ENCODE peak calls at places on chromosomes 1 and 21, in five cellular contexts. F is retina, I is amniotic stem cell, Y is T47D, H is NCI-H187. P is an unnamed sample.

GRCh38 chr1:10634428-10635384 is 160.0 kb downstream of the PEX14 start:
- DNase-seq in F (no peak), I (no peak), Y (no peak), H (no peak), P (no peak)

GRCh38 chr1:105793541-105794146 is 1262.8 kb upstream of the PRMT6 start:
- DNase-seq in F (peak), I (no peak), Y (peak), H (no peak), P (peak)

GRCh38 chr1:156110252-156110651 is 4.3 kb upstream of the LMNA start:
- DNase-seq in F (no peak), I (no peak), Y (no peak), H (no peak), P (no peak)

GRCh38 chr1:80566123-80566522 is 1234.6 kb upstream of the ADGRL2 start:
- DNase-seq in F (no peak), I (no peak), Y (no peak), H (no peak), P (no peak)

GRCh38 chr1:92992066-92992465 is 30.8 kb upstream of the DIPK1A start:
- DNase-seq in F (no peak), I (no peak), Y (no peak), H (no peak), P (no peak)

GRCh38 chr1:163535807-163536206 is 214.1 kb downstream of the NUF2 start:
- DNase-seq in F (no peak), I (no peak), Y (no peak), H (no peak), P (peak)

GRCh38 chr1:28456078-28456477 is 49.8 kb upstream of the RCC1 start:
- DNase-seq in F (no peak), I (peak), Y (no peak), H (no peak), P (no peak)

GRCh38 chr1:167121375-167122120 is 27.7 kb downstream of the STYXL2 start:
- DNase-seq in F (peak), I (no peak), Y (no peak), H (peak), P (no peak)

GRCh38 chr21:18155508-18156193 is 89.0 kb upstream of the CHODL start:
- DNase-seq in F (no peak), I (no peak), Y (no peak), H (no peak), P (no peak)

GRCh38 chr1:110152133-110152785 is 2.0 kb downstream of the SLC6A17 start:
- DNase-seq in F (no peak), I (peak), Y (no peak), H (no peak), P (no peak)

GRCh38 chr1:239511865-239512264 is 125.5 kb downstream of the CHRM3 start:
- DNase-seq in F (no peak), I (no peak), Y (no peak), H (no peak), P (no peak)

GRCh38 chr1:1202831-1203560 is 3.4 kb downstream of the TNFRSF18 start:
- DNase-seq in F (no peak), I (no peak), Y (no peak), H (peak), P (no peak)

GRCh38 chr1:8412183-8412831 is 94.4 kb downstream of the SLC45A1 start:
- DNase-seq in F (no peak), I (no peak), Y (peak), H (no peak), P (no peak)

GRCh38 chr21:18951291-18952038 is 547.9 kb upstream of the TMPRSS15 start:
- DNase-seq in F (peak), I (no peak), Y (no peak), H (no peak), P (no peak)

GRCh38 chr1:23169727-23170335 is 1.2 kb upstream of the LUZP1 start:
- DNase-seq in F (peak), I (no peak), Y (no peak), H (no peak), P (no peak)

GRCh38 chr21:42386034-42386591 is 9.7 kb downstream of the TMPRSS3 start:
- DNase-seq in F (no peak), I (no peak), Y (no peak), H (no peak), P (no peak)

GRCh38 chr21:34362136-34362444 is 1.7 kb upstream of the KCNE2 start:
- DNase-seq in F (no peak), I (no peak), Y (no peak), H (no peak), P (no peak)

GRCh38 chr1:15942661-15943514 is 33.0 kb downstream of the ZBTB17 start:
- DNase-seq in F (no peak), I (no peak), Y (no peak), H (no peak), P (no peak)

GRCh38 chr1:199083680-199084079 is 444.8 kb downstream of the PTPRC start:
- DNase-seq in F (no peak), I (no peak), Y (no peak), H (no peak), P (no peak)

GRCh38 chr1:27233677-27234053 is 767 bp upstream of the WDTC1 start:
- DNase-seq in F (no peak), I (no peak), Y (no peak), H (no peak), P (no peak)

GRCh38 chr1:52352690-52353089 is 13.3 kb downstream of the CC2D1B start:
- DNase-seq in F (no peak), I (no peak), Y (no peak), H (no peak), P (no peak)

GRCh38 chr1:114854693-114855320 is at the start of gene SYCP1:
- DNase-seq in F (peak), I (no peak), Y (no peak), H (no peak), P (no peak)

GRCh38 chr1:82564338-82564737 is 763.6 kb downstream of the ADGRL2 start:
- DNase-seq in F (no peak), I (no peak), Y (no peak), H (no peak), P (no peak)

GRCh38 chr1:237562247-237562823 is 328.4 kb downstream of the ZP4 start:
- DNase-seq in F (peak), I (peak), Y (peak), H (no peak), P (peak)

GRCh38 chr1:201933840-201934430 is 12.4 kb downstream of the LMOD1 start:
- DNase-seq in F (no peak), I (no peak), Y (no peak), H (no peak), P (no peak)

GRCh38 chr1:56872597-56872996 is 18.0 kb downstream of the C8A start:
- DNase-seq in F (no peak), I (no peak), Y (no peak), H (no peak), P (no peak)

GRCh38 chr1:206506803-206507394 is 432 bp upstream of the RASSF5 start:
- DNase-seq in F (no peak), I (no peak), Y (no peak), H (no peak), P (no peak)

GRCh38 chr1:60835649-60836048 is 246.7 kb upstream of the NFIA start:
- DNase-seq in F (no peak), I (no peak), Y (no peak), H (no peak), P (no peak)

GRCh38 chr1:169682077-169682476 is 29.3 kb downstream of the SELL start:
- DNase-seq in F (no peak), I (no peak), Y (no peak), H (no peak), P (no peak)

GRCh38 chr1:217881607-217882332 is 250.6 kb downstream of the SPATA17 start:
- DNase-seq in F (no peak), I (no peak), Y (no peak), H (no peak), P (no peak)

GRCh38 chr1:33420870-33421775 is 9.8 kb downstream of the PHC2 start:
- DNase-seq in F (no peak), I (no peak), Y (no peak), H (no peak), P (no peak)

P was measured in NCI-H2029 treated with DMSO at 0.1 percent for 48 hours.